ENCODE peak calls at places on chromosome 7, in seven cellular contexts. M is tibial nerve, Q is transverse colon, G is A549, V is K562, L is SK-N-SH, T is HepG2. E is an unnamed sample.

GRCh38 chr7:2142386-2142785 is 90.4 kb downstream of the MAD1L1 start:
- DNase-seq in M (no peak), Q (no peak), G (no peak), V (no peak), L (no peak), T (no peak), E (no peak)

GRCh38 chr7:129569811-129570215 is 41.7 kb upstream of the NRF1 start:
- DNase-seq in M (no peak), Q (peak; percentile 55), G (peak; percentile 87), V (no peak), L (no peak), T (peak; percentile 89), E (no peak)

GRCh38 chr7:140673063-140673769 is 471 bp downstream of the ADCK2 start:
- DNase-seq in M (no peak), Q (peak; percentile 83), G (peak; percentile 33), V (peak; percentile 70), L (peak; percentile 89), T (no peak), E (no peak)

GRCh38 chr7:55570218-55570873 is 2.0 kb downstream of the VOPP1 start:
- DNase-seq in M (no peak), Q (no peak), G (no peak), V (no peak), L (no peak), T (no peak), E (no peak)

GRCh38 chr7:42745357-42746022 is 166.4 kb downstream of the C7orf25 start:
- DNase-seq in M (peak; percentile 52), Q (peak; percentile 10), G (peak; percentile 55), V (peak; percentile 47), L (peak; percentile 23), T (peak; percentile 1), E (no peak)

GRCh38 chr7:1555046-1555812 is 776 bp downstream of the TMEM184A start:
- DNase-seq in M (no peak), Q (peak; percentile 89), G (peak; percentile 94), V (peak; percentile 85), L (peak; percentile 74), T (peak; percentile 88), E (no peak)

GRCh38 chr7:88449410-88449809 is 142.7 kb upstream of the STEAP4 start:
- DNase-seq in M (no peak), Q (no peak), G (no peak), V (no peak), L (no peak), T (no peak), E (no peak)

GRCh38 chr7:1466524-1467271 is 7.4 kb upstream of the MICALL2 start:
- DNase-seq in M (peak; percentile 54), Q (peak; percentile 90), G (peak; percentile 70), V (peak; percentile 62), L (peak; percentile 86), T (peak; percentile 93), E (peak; percentile 84)

GRCh38 chr7:46210467-46210866 is 289.4 kb upstream of the IGFBP3 start:
- DNase-seq in M (no peak), Q (no peak), G (no peak), V (no peak), L (no peak), T (no peak), E (no peak)

GRCh38 chr7:132779164-132779563 is 202.9 kb upstream of the PLXNA4 start:
- DNase-seq in M (no peak), Q (no peak), G (no peak), V (no peak), L (no peak), T (no peak), E (no peak)

DNA sequence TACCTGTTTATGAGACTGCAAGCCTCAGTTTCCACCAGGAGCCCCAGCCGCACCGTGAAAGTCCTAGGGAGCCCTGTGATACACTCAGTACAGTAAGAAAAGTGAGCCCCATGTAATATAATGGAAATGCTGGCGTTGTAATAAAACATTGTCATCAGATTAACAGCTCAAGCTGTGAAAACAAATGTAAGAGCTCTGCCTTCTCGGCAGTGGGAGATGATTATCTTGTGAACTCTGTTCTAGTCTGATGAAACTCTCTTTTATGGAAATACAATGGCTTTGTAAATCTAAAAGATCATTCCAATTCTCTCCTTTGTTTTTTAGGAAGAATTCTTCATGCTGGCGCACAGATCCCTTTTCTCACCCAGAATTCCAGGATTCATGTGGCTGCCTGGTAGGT is 299.9 kb downstream of the ABCA13 start:
- DNase-seq in M (no peak), Q (no peak), G (no peak), V (no peak), L (no peak), T (no peak), E (no peak)
- H3K27ac ChIP-seq in M (no peak overlapping the region), Q (no peak overlapping the region), G (no peak overlapping the region), V (no peak overlapping the region), L (no peak overlapping the region), T (no peak overlapping the region), E (no peak overlapping the region)

GRCh38 chr7:7765422-7765821 is 47.0 kb upstream of the RPA3 start:
- DNase-seq in M (no peak), Q (no peak), G (peak; percentile 73), V (no peak), L (no peak), T (no peak), E (no peak)
- TF ChIP-seq EP300 in M (no peak), Q (no peak), G (no peak), V (no peak), L (no peak), T (no peak), E (no peak)

GRCh38 chr7:135539629-135540028 is 18.1 kb upstream of the NUP205 start:
- DNase-seq in M (no peak), Q (no peak), G (no peak), V (no peak), L (no peak), T (no peak), E (no peak)

GRCh38 chr7:135536160-135536559 is 21.6 kb upstream of the NUP205 start:
- DNase-seq in M (no peak), Q (no peak), G (peak; percentile 46), V (no peak), L (no peak), T (peak; percentile 37), E (no peak)

GRCh38 chr7:135538387-135538786 is 19.3 kb upstream of the NUP205 start:
- DNase-seq in M (no peak), Q (no peak), G (no peak), V (no peak), L (no peak), T (no peak), E (no peak)

GRCh38 chr7:135537453-135537852 is 20.3 kb upstream of the NUP205 start:
- DNase-seq in M (no peak), Q (no peak), G (no peak), V (no peak), L (no peak), T (no peak), E (no peak)

GRCh38 chr7:135537905-135538304 is 19.8 kb upstream of the NUP205 start:
- DNase-seq in M (no peak), Q (no peak), G (no peak), V (no peak), L (no peak), T (no peak), E (no peak)
- H3K4me1 ChIP-seq in M (peaks cover 5% of the 10 kb centered on the region), Q (no peaks in the 10 kb centered on the region), G (no peaks in the 10 kb centered on the region), V (no peaks in the 10 kb centered on the region), L (no peaks in the 10 kb centered on the region), T (peaks cover 12% of the 10 kb centered on the region), E (no peaks in the 10 kb centered on the region)

DNA sequence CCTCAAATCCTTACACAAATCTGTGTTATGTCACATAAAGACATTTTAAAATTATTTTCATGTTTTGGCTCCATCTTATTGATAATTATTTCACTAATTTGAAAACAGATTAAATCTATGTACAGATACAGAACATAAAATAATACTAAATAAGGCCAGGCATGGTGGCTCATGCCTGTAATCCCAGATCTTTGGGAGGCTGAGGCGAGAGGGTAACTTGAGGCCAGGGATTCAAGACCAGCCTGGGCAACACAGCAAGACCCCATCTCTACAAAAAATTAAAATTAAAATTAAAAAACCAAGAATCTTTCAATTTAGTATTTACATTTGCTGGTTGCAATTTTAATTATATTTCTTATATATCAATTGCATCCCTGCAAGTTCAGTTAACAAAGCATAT is 246.4 kb upstream of the MKLN1 start:
- DNase-seq in M (no peak), Q (no peak), G (no peak), V (no peak), L (no peak), T (no peak), E (no peak)
- H3K27ac ChIP-seq in M (peak overlapping the region; percentile 32), Q (no peak overlapping the region), G (no peak overlapping the region), V (no peak overlapping the region), L (no peak overlapping the region), T (no peak overlapping the region), E (no peak overlapping the region)

E was measured in suprapubic skin.